ENCODE peak calls at places on chromosomes 16 and 17, in ten cellular contexts. One of them, this sample, is unnamed.
A peak's percentile ranks its signal among the peaks of the same experiment; 100 is the strongest.

GRCh38 chr17:66855204-66855603 is 20.3 kb downstream of the CACNG5 start:
- DNase-seq in naive thymus-derived CD8-positive, alpha-beta T cell: no peak
- DNase-seq in NAMALWA: peak; percentile 13
- DNase-seq in left ventricle myocardium inferior: no peak
- DNase-seq in AG10803: no peak
- DNase-seq in stimulated activated CD4-positive, alpha-beta T cell treated with anti-CD3 and anti-CD28 coated beads, Interleukin-4, amount 100 ng/mL, for 1 hour: peak; percentile 20
- DNase-seq in substantia nigra: no peak
- DNase-seq in ovary: no peak
- DNase-seq in T-helper 2 cell: peak; percentile 9
- DNase-seq in GM04503: no peak
- DNase-seq in this sample: no peak

GRCh38 chr16:74999683-75000480 is 1.1 kb downstream of the ZNRF1 start:
- DNase-seq in naive thymus-derived CD8-positive, alpha-beta T cell: peak; percentile 71
- DNase-seq in NAMALWA: peak; percentile 24
- DNase-seq in left ventricle myocardium inferior: peak; percentile 28
- DNase-seq in AG10803: no peak
- DNase-seq in stimulated activated CD4-positive, alpha-beta T cell treated with anti-CD3 and anti-CD28 coated beads, Interleukin-4, amount 100 ng/mL, for 1 hour: peak; percentile 59
- DNase-seq in substantia nigra: no peak
- DNase-seq in ovary: peak; percentile 64
- DNase-seq in T-helper 2 cell: peak; percentile 75
- DNase-seq in GM04503: no peak
- DNase-seq in this sample: no peak

GRCh38 chr16:57764341-57765159 is 29.0 kb downstream of the KATNB1 start:
- DNase-seq in naive thymus-derived CD8-positive, alpha-beta T cell: no peak
- DNase-seq in NAMALWA: peak; percentile 98
- DNase-seq in left ventricle myocardium inferior: no peak
- DNase-seq in AG10803: peak; percentile 81
- DNase-seq in stimulated activated CD4-positive, alpha-beta T cell treated with anti-CD3 and anti-CD28 coated beads, Interleukin-4, amount 100 ng/mL, for 1 hour: no peak
- DNase-seq in substantia nigra: no peak
- DNase-seq in ovary: no peak
- DNase-seq in T-helper 2 cell: peak; percentile 28
- DNase-seq in GM04503: peak; percentile 65
- DNase-seq in this sample: no peak

GRCh38 chr16:88909431-88910210 is 43.2 kb upstream of the PABPN1L start:
- DNase-seq in naive thymus-derived CD8-positive, alpha-beta T cell: no peak
- DNase-seq in NAMALWA: no peak
- DNase-seq in left ventricle myocardium inferior: no peak
- DNase-seq in AG10803: no peak
- DNase-seq in stimulated activated CD4-positive, alpha-beta T cell treated with anti-CD3 and anti-CD28 coated beads, Interleukin-4, amount 100 ng/mL, for 1 hour: no peak
- DNase-seq in substantia nigra: no peak
- DNase-seq in ovary: no peak
- DNase-seq in T-helper 2 cell: no peak
- DNase-seq in GM04503: no peak
- DNase-seq in this sample: no peak

GRCh38 chr16:70746040-70746707 is 54.8 kb downstream of the VAC14 start:
- DNase-seq in naive thymus-derived CD8-positive, alpha-beta T cell: no peak
- DNase-seq in NAMALWA: no peak
- DNase-seq in left ventricle myocardium inferior: peak; percentile 50
- DNase-seq in AG10803: peak; percentile 86
- DNase-seq in stimulated activated CD4-positive, alpha-beta T cell treated with anti-CD3 and anti-CD28 coated beads, Interleukin-4, amount 100 ng/mL, for 1 hour: no peak
- DNase-seq in substantia nigra: no peak
- DNase-seq in ovary: peak; percentile 79
- DNase-seq in T-helper 2 cell: no peak
- DNase-seq in GM04503: peak; percentile 68
- DNase-seq in this sample: no peak

GRCh38 chr17:79981661-79982101 is 54.0 kb downstream of the TBC1D16 start:
- DNase-seq in naive thymus-derived CD8-positive, alpha-beta T cell: no peak
- DNase-seq in NAMALWA: no peak
- DNase-seq in left ventricle myocardium inferior: no peak
- DNase-seq in AG10803: no peak
- DNase-seq in stimulated activated CD4-positive, alpha-beta T cell treated with anti-CD3 and anti-CD28 coated beads, Interleukin-4, amount 100 ng/mL, for 1 hour: no peak
- DNase-seq in substantia nigra: no peak
- DNase-seq in ovary: peak; percentile 27
- DNase-seq in T-helper 2 cell: no peak
- DNase-seq in GM04503: no peak
- DNase-seq in this sample: no peak

GRCh38 chr16:79061199-79061598 is 539.3 kb downstream of the MAF start:
- DNase-seq in naive thymus-derived CD8-positive, alpha-beta T cell: no peak
- DNase-seq in NAMALWA: no peak
- DNase-seq in left ventricle myocardium inferior: no peak
- DNase-seq in AG10803: no peak
- DNase-seq in stimulated activated CD4-positive, alpha-beta T cell treated with anti-CD3 and anti-CD28 coated beads, Interleukin-4, amount 100 ng/mL, for 1 hour: no peak
- DNase-seq in substantia nigra: no peak
- DNase-seq in ovary: no peak
- DNase-seq in T-helper 2 cell: no peak
- DNase-seq in GM04503: no peak
- DNase-seq in this sample: no peak

GRCh38 chr17:8963665-8964258 is 1.7 kb downstream of the PIK3R5 start:
- DNase-seq in naive thymus-derived CD8-positive, alpha-beta T cell: no peak
- DNase-seq in NAMALWA: no peak
- DNase-seq in left ventricle myocardium inferior: no peak
- DNase-seq in AG10803: no peak
- DNase-seq in stimulated activated CD4-positive, alpha-beta T cell treated with anti-CD3 and anti-CD28 coated beads, Interleukin-4, amount 100 ng/mL, for 1 hour: no peak
- DNase-seq in substantia nigra: no peak
- DNase-seq in ovary: no peak
- DNase-seq in T-helper 2 cell: no peak
- DNase-seq in GM04503: no peak
- DNase-seq in this sample: no peak

GRCh38 chr17:82873521-82873920 is 33.7 kb upstream of the ZNF750 start:
- DNase-seq in naive thymus-derived CD8-positive, alpha-beta T cell: no peak
- DNase-seq in NAMALWA: no peak
- DNase-seq in left ventricle myocardium inferior: no peak
- DNase-seq in AG10803: no peak
- DNase-seq in stimulated activated CD4-positive, alpha-beta T cell treated with anti-CD3 and anti-CD28 coated beads, Interleukin-4, amount 100 ng/mL, for 1 hour: no peak
- DNase-seq in substantia nigra: no peak
- DNase-seq in ovary: no peak
- DNase-seq in T-helper 2 cell: no peak
- DNase-seq in GM04503: no peak
- DNase-seq in this sample: no peak

GRCh38 chr16:24668481-24669001 is 60.9 kb upstream of the TNRC6A start:
- DNase-seq in naive thymus-derived CD8-positive, alpha-beta T cell: no peak
- DNase-seq in NAMALWA: no peak
- DNase-seq in left ventricle myocardium inferior: no peak
- DNase-seq in AG10803: peak; percentile 81
- DNase-seq in stimulated activated CD4-positive, alpha-beta T cell treated with anti-CD3 and anti-CD28 coated beads, Interleukin-4, amount 100 ng/mL, for 1 hour: peak; percentile 27
- DNase-seq in substantia nigra: no peak
- DNase-seq in ovary: no peak
- DNase-seq in T-helper 2 cell: no peak
- DNase-seq in GM04503: peak; percentile 65
- DNase-seq in this sample: no peak

GRCh38 chr17:14803781-14804180 is 461.3 kb downstream of the PMP22 start:
- DNase-seq in naive thymus-derived CD8-positive, alpha-beta T cell: no peak
- DNase-seq in NAMALWA: no peak
- DNase-seq in left ventricle myocardium inferior: no peak
- DNase-seq in AG10803: peak; percentile 78
- DNase-seq in stimulated activated CD4-positive, alpha-beta T cell treated with anti-CD3 and anti-CD28 coated beads, Interleukin-4, amount 100 ng/mL, for 1 hour: no peak
- DNase-seq in substantia nigra: no peak
- DNase-seq in ovary: no peak
- DNase-seq in T-helper 2 cell: no peak
- DNase-seq in GM04503: peak; percentile 21
- DNase-seq in this sample: no peak

GRCh38 chr17:7347630-7348477 is 4.1 kb upstream of the KCTD11 start:
- DNase-seq in naive thymus-derived CD8-positive, alpha-beta T cell: no peak
- DNase-seq in NAMALWA: no peak
- DNase-seq in left ventricle myocardium inferior: no peak
- DNase-seq in AG10803: peak; percentile 31
- DNase-seq in stimulated activated CD4-positive, alpha-beta T cell treated with anti-CD3 and anti-CD28 coated beads, Interleukin-4, amount 100 ng/mL, for 1 hour: no peak
- DNase-seq in substantia nigra: no peak
- DNase-seq in ovary: peak; percentile 40
- DNase-seq in T-helper 2 cell: no peak
- DNase-seq in GM04503: no peak
- DNase-seq in this sample: no peak

GRCh38 chr17:58189436-58190146 is 2.9 kb upstream of the EPX start:
- DNase-seq in naive thymus-derived CD8-positive, alpha-beta T cell: no peak
- DNase-seq in NAMALWA: no peak
- DNase-seq in left ventricle myocardium inferior: peak; percentile 26
- DNase-seq in AG10803: peak; percentile 87
- DNase-seq in stimulated activated CD4-positive, alpha-beta T cell treated with anti-CD3 and anti-CD28 coated beads, Interleukin-4, amount 100 ng/mL, for 1 hour: no peak
- DNase-seq in substantia nigra: no peak
- DNase-seq in ovary: no peak
- DNase-seq in T-helper 2 cell: no peak
- DNase-seq in GM04503: peak; percentile 49
- DNase-seq in this sample: no peak

GRCh38 chr17:56933151-56933745 is 19.4 kb upstream of the TRIM25 start:
- DNase-seq in naive thymus-derived CD8-positive, alpha-beta T cell: no peak
- DNase-seq in NAMALWA: no peak
- DNase-seq in left ventricle myocardium inferior: no peak
- DNase-seq in AG10803: no peak
- DNase-seq in stimulated activated CD4-positive, alpha-beta T cell treated with anti-CD3 and anti-CD28 coated beads, Interleukin-4, amount 100 ng/mL, for 1 hour: no peak
- DNase-seq in substantia nigra: no peak
- DNase-seq in ovary: no peak
- DNase-seq in T-helper 2 cell: no peak
- DNase-seq in GM04503: no peak
- DNase-seq in this sample: no peak

GRCh38 chr17:63222655-63223054 is 223.5 kb downstream of the CYB561 start:
- DNase-seq in naive thymus-derived CD8-positive, alpha-beta T cell: no peak
- DNase-seq in NAMALWA: peak; percentile 33
- DNase-seq in left ventricle myocardium inferior: no peak
- DNase-seq in AG10803: peak; percentile 3
- DNase-seq in stimulated activated CD4-positive, alpha-beta T cell treated with anti-CD3 and anti-CD28 coated beads, Interleukin-4, amount 100 ng/mL, for 1 hour: peak; percentile 10
- DNase-seq in substantia nigra: no peak
- DNase-seq in ovary: no peak
- DNase-seq in T-helper 2 cell: peak; percentile 4
- DNase-seq in GM04503: no peak
- DNase-seq in this sample: no peak

GRCh38 chr16:67395105-67395457 is 1.8 kb upstream of the TPPP3 start:
- DNase-seq in naive thymus-derived CD8-positive, alpha-beta T cell: no peak
- DNase-seq in NAMALWA: no peak
- DNase-seq in left ventricle myocardium inferior: no peak
- DNase-seq in AG10803: no peak
- DNase-seq in stimulated activated CD4-positive, alpha-beta T cell treated with anti-CD3 and anti-CD28 coated beads, Interleukin-4, amount 100 ng/mL, for 1 hour: no peak
- DNase-seq in substantia nigra: no peak
- DNase-seq in ovary: no peak
- DNase-seq in T-helper 2 cell: no peak
- DNase-seq in GM04503: no peak
- DNase-seq in this sample: no peak

GRCh38 chr17:7239091-7240027 is at the start of gene PHF23:
- DNase-seq in naive thymus-derived CD8-positive, alpha-beta T cell: peak; percentile 92
- DNase-seq in NAMALWA: peak; percentile 92
- DNase-seq in left ventricle myocardium inferior: peak; percentile 99
- DNase-seq in AG10803: peak; percentile 99
- DNase-seq in stimulated activated CD4-positive, alpha-beta T cell treated with anti-CD3 and anti-CD28 coated beads, Interleukin-4, amount 100 ng/mL, for 1 hour: peak; percentile 97
- DNase-seq in substantia nigra: peak; percentile 98
- DNase-seq in ovary: peak; percentile 98
- DNase-seq in T-helper 2 cell: peak; percentile 100
- DNase-seq in GM04503: peak; percentile 97
- DNase-seq in this sample: peak; percentile 93

GRCh38 chr17:39079836-39080235 is 71.6 kb downstream of the PLXDC1 start:
- DNase-seq in naive thymus-derived CD8-positive, alpha-beta T cell: no peak
- DNase-seq in NAMALWA: no peak
- DNase-seq in left ventricle myocardium inferior: no peak
- DNase-seq in AG10803: no peak
- DNase-seq in stimulated activated CD4-positive, alpha-beta T cell treated with anti-CD3 and anti-CD28 coated beads, Interleukin-4, amount 100 ng/mL, for 1 hour: no peak
- DNase-seq in substantia nigra: no peak
- DNase-seq in ovary: no peak
- DNase-seq in T-helper 2 cell: no peak
- DNase-seq in GM04503: no peak
- DNase-seq in this sample: no peak

GRCh38 chr17:10197721-10198508 is 491 bp downstream of the GAS7 start:
- DNase-seq in naive thymus-derived CD8-positive, alpha-beta T cell: no peak
- DNase-seq in NAMALWA: no peak
- DNase-seq in left ventricle myocardium inferior: peak; percentile 20
- DNase-seq in AG10803: no peak
- DNase-seq in stimulated activated CD4-positive, alpha-beta T cell treated with anti-CD3 and anti-CD28 coated beads, Interleukin-4, amount 100 ng/mL, for 1 hour: no peak
- DNase-seq in substantia nigra: peak; percentile 19
- DNase-seq in ovary: peak; percentile 46
- DNase-seq in T-helper 2 cell: no peak
- DNase-seq in GM04503: no peak
- DNase-seq in this sample: no peak

This sample was measured in glomerular endothelial cell.